ENCODE peak calls at places on chromosome 2, in five cellular contexts. One of them, this sample, is unnamed.

GRCh38 chr2:6993230-6993640 is 76.0 kb downstream of the RNF144A start:
- DNase-seq in K562: no peak
- DNase-seq in HepG2: no peak
- DNase-seq in A549: no peak
- DNase-seq in GM12878: no peak
- DNase-seq in this sample: no peak

GRCh38 chr2:39837856-39838453 is 58.9 kb upstream of the THUMPD2 start:
- DNase-seq in K562: peak
- DNase-seq in HepG2: peak
- DNase-seq in A549: peak
- DNase-seq in GM12878: peak
- DNase-seq in this sample: peak

GRCh38 chr2:137912358-137912757 is 51.9 kb upstream of the HNMT start:
- DNase-seq in K562: no peak
- DNase-seq in HepG2: no peak
- DNase-seq in A549: no peak
- DNase-seq in GM12878: peak
- DNase-seq in this sample: no peak

GRCh38 chr2:11370377-11371098 is 26.1 kb upstream of the ROCK2 start:
- DNase-seq in K562: no peak
- DNase-seq in HepG2: peak
- DNase-seq in A549: peak
- DNase-seq in GM12878: no peak
- DNase-seq in this sample: no peak

GRCh38 chr2:76163860-76164259 is 453.1 kb upstream of the GCFC2 start:
- DNase-seq in K562: no peak
- DNase-seq in HepG2: no peak
- DNase-seq in A549: no peak
- DNase-seq in GM12878: no peak
- DNase-seq in this sample: no peak

GRCh38 chr2:44778221-44778654 is 163.3 kb upstream of the SIX3 start:
- DNase-seq in K562: no peak
- DNase-seq in HepG2: no peak
- DNase-seq in A549: no peak
- DNase-seq in GM12878: no peak
- DNase-seq in this sample: peak

GRCh38 chr2:142980246-142981068 is 103.0 kb downstream of the KYNU start:
- DNase-seq in K562: no peak
- DNase-seq in HepG2: peak
- DNase-seq in A549: peak
- DNase-seq in GM12878: no peak
- DNase-seq in this sample: peak

GRCh38 chr2:46667945-46668344 is 188.6 kb downstream of the TMEM247 start:
- DNase-seq in K562: no peak
- DNase-seq in HepG2: no peak
- DNase-seq in A549: no peak
- DNase-seq in GM12878: no peak
- DNase-seq in this sample: no peak

GRCh38 chr2:130743278-130743677 is 12.1 kb upstream of the AMER3 start:
- DNase-seq in K562: no peak
- DNase-seq in HepG2: no peak
- DNase-seq in A549: no peak
- DNase-seq in GM12878: no peak
- DNase-seq in this sample: no peak

GRCh38 chr2:161044095-161044874 is 115.9 kb upstream of the TANK start:
- DNase-seq in K562: no peak
- DNase-seq in HepG2: no peak
- DNase-seq in A549: no peak
- DNase-seq in GM12878: no peak
- DNase-seq in this sample: no peak

GRCh38 chr2:221671515-221671914 is 99.4 kb upstream of the EPHA4 start:
- DNase-seq in K562: no peak
- DNase-seq in HepG2: no peak
- DNase-seq in A549: no peak
- DNase-seq in GM12878: no peak
- DNase-seq in this sample: no peak

GRCh38 chr2:72141032-72141645 is 6.5 kb downstream of the CYP26B1 start:
- DNase-seq in K562: no peak
- DNase-seq in HepG2: no peak
- DNase-seq in A549: no peak
- DNase-seq in GM12878: no peak
- DNase-seq in this sample: no peak

GRCh38 chr2:228763600-228763999 is 507.5 kb downstream of the PID1 start:
- DNase-seq in K562: no peak
- DNase-seq in HepG2: no peak
- DNase-seq in A549: no peak
- DNase-seq in GM12878: no peak
- DNase-seq in this sample: no peak

GRCh38 chr2:105933906-105934305 is 189.2 kb downstream of the NCK2 start:
- DNase-seq in K562: no peak
- DNase-seq in HepG2: no peak
- DNase-seq in A549: no peak
- DNase-seq in GM12878: no peak
- DNase-seq in this sample: peak

GRCh38 chr2:54079331-54079730 is 36.1 kb upstream of the ACYP2 start:
- DNase-seq in K562: no peak
- DNase-seq in HepG2: no peak
- DNase-seq in A549: no peak
- DNase-seq in GM12878: no peak
- DNase-seq in this sample: no peak

GRCh38 chr2:170202437-170202836 is 24.5 kb downstream of the MYO3B start:
- DNase-seq in K562: no peak
- DNase-seq in HepG2: no peak
- DNase-seq in A549: no peak
- DNase-seq in GM12878: no peak
- DNase-seq in this sample: no peak

GRCh38 chr2:201644001-201644400 is 698 bp upstream of the TMEM237 start:
- DNase-seq in K562: no peak
- DNase-seq in HepG2: no peak
- DNase-seq in A549: no peak
- DNase-seq in GM12878: no peak
- DNase-seq in this sample: peak

GRCh38 chr2:176251928-176252327 is 17.3 kb upstream of the MTX2 start:
- DNase-seq in K562: no peak
- DNase-seq in HepG2: no peak
- DNase-seq in A549: no peak
- DNase-seq in GM12878: no peak
- DNase-seq in this sample: no peak

GRCh38 chr2:239598011-239598731 is 197.4 kb upstream of the HDAC4 start:
- DNase-seq in K562: no peak
- DNase-seq in HepG2: no peak
- DNase-seq in A549: no peak
- DNase-seq in GM12878: no peak
- DNase-seq in this sample: no peak

GRCh38 chr2:208280933-208281332 is 14.9 kb downstream of the PIKFYVE start:
- DNase-seq in K562: no peak
- DNase-seq in HepG2: no peak
- DNase-seq in A549: no peak
- DNase-seq in GM12878: no peak
- DNase-seq in this sample: no peak

GRCh38 chr2:36404312-36404711 is 48.7 kb downstream of the CRIM1 start:
- DNase-seq in K562: no peak
- DNase-seq in HepG2: no peak
- DNase-seq in A549: no peak
- DNase-seq in GM12878: no peak
- DNase-seq in this sample: no peak

GRCh38 chr2:196481323-196481695 is 158.2 kb upstream of the CCDC150 start:
- DNase-seq in K562: no peak
- DNase-seq in HepG2: no peak
- DNase-seq in A549: no peak
- DNase-seq in GM12878: no peak
- DNase-seq in this sample: no peak

GRCh38 chr2:43402452-43402937 is 176.1 kb upstream of the ZFP36L2 start:
- DNase-seq in K562: no peak
- DNase-seq in HepG2: no peak
- DNase-seq in A549: no peak
- DNase-seq in GM12878: peak
- DNase-seq in this sample: no peak

GRCh38 chr2:235734700-235735205 is 240.9 kb downstream of the AGAP1 start:
- DNase-seq in K562: no peak
- DNase-seq in HepG2: no peak
- DNase-seq in A549: no peak
- DNase-seq in GM12878: no peak
- DNase-seq in this sample: no peak

GRCh38 chr2:231037202-231037730 is at the start of gene C2orf72:
- DNase-seq in K562: peak
- DNase-seq in HepG2: no peak
- DNase-seq in A549: peak
- DNase-seq in GM12878: no peak
- DNase-seq in this sample: peak

GRCh38 chr2:39065616-39066015 is 55.2 kb downstream of the SOS1 start:
- DNase-seq in K562: no peak
- DNase-seq in HepG2: no peak
- DNase-seq in A549: no peak
- DNase-seq in GM12878: no peak
- DNase-seq in this sample: no peak

GRCh38 chr2:85111819-85112281 is 21.3 kb upstream of the TCF7L1 start:
- DNase-seq in K562: no peak
- DNase-seq in HepG2: no peak
- DNase-seq in A549: no peak
- DNase-seq in GM12878: no peak
- DNase-seq in this sample: no peak

GRCh38 chr2:175004980-175005832 is at the start of gene CHN1:
- DNase-seq in K562: peak
- DNase-seq in HepG2: peak
- DNase-seq in A549: peak
- DNase-seq in GM12878: no peak
- DNase-seq in this sample: peak

GRCh38 chr2:118250463-118250862 is 162.2 kb downstream of the INSIG2 start:
- DNase-seq in K562: no peak
- DNase-seq in HepG2: peak
- DNase-seq in A549: no peak
- DNase-seq in GM12878: no peak
- DNase-seq in this sample: no peak

GRCh38 chr2:240619506-240620148 is 5.7 kb upstream of the GPR35 start:
- DNase-seq in K562: no peak
- DNase-seq in HepG2: no peak
- DNase-seq in A549: no peak
- DNase-seq in GM12878: no peak
- DNase-seq in this sample: no peak

GRCh38 chr2:164784376-164784775 is 57.2 kb downstream of the COBLL1 start:
- DNase-seq in K562: no peak
- DNase-seq in HepG2: no peak
- DNase-seq in A549: no peak
- DNase-seq in GM12878: no peak
- DNase-seq in this sample: peak
- TF ChIP-seq JUNB in K562: no peak
- TF ChIP-seq JUNB in HepG2: no peak
- TF ChIP-seq JUNB in A549: no peak
- TF ChIP-seq JUNB in GM12878: no peak
- TF ChIP-seq JUNB in this sample: no peak

DNA sequence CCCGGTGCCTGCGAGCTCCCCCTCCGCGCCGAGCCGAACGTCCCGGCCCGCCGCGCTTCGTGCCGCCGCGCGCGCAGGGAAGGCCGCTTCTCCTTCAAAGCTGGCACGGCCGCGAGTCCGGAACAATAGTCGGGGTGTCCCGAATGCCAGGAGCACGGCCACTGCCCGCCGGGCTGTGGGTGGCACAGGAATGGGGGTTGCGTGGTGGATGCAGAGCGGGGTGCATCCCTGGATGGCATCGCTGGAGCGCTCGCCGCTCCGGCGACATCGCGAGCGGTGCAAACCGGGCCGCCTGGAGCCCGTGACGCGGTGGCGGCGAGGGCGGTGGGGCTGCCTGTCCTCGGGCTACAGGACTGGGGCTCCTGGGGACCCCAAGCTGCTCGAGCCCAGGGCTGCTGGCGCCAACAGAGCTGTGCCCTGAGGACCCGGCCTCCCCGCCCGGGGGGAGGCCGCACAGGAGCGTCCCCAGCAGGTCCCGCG is 1.1 kb upstream of the SATB2 start:
- DNase-seq in K562: no peak
- DNase-seq in HepG2: no peak
- DNase-seq in A549: no peak
- DNase-seq in GM12878: no peak
- DNase-seq in this sample: peak
- TF ChIP-seq JUNB in K562: no peak
- TF ChIP-seq JUNB in HepG2: no peak
- TF ChIP-seq JUNB in A549: no peak
- TF ChIP-seq JUNB in GM12878: no peak
- TF ChIP-seq JUNB in this sample: no peak

GRCh38 chr2:16184341-16184890 is 244.1 kb downstream of the MYCN start:
- DNase-seq in K562: no peak
- DNase-seq in HepG2: no peak
- DNase-seq in A549: no peak
- DNase-seq in GM12878: no peak
- DNase-seq in this sample: no peak

GRCh38 chr2:16184945-16185660 is 244.8 kb downstream of the MYCN start:
- DNase-seq in K562: no peak
- DNase-seq in HepG2: no peak
- DNase-seq in A549: no peak
- DNase-seq in GM12878: no peak
- DNase-seq in this sample: peak

GRCh38 chr2:16181741-16182090 is 241.4 kb downstream of the MYCN start:
- DNase-seq in K562: no peak
- DNase-seq in HepG2: no peak
- DNase-seq in A549: no peak
- DNase-seq in GM12878: no peak
- DNase-seq in this sample: no peak

GRCh38 chr2:16182841-16183240 is 242.5 kb downstream of the MYCN start:
- DNase-seq in K562: no peak
- DNase-seq in HepG2: no peak
- DNase-seq in A549: no peak
- DNase-seq in GM12878: no peak
- DNase-seq in this sample: no peak

DNA sequence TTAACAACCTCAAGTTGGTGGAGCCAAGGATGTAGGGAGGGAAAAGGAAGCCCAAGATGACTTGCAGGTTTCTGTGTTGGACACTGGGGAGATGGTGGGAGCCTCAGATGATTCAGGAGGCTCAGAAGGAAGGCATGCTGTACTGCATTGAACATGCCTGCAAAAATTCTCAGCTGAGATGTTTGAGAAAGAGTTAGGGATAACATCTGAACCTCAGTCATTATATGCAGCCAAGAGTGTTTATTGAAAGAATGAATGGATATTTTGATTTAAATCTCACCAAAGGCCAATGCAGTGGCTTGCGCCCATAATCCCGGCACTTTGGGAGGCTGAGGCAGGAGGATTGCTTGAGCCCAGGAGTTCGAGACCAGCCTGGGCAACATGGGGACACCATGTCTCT is 243.0 kb downstream of the MYCN start:
- DNase-seq in K562: no peak
- DNase-seq in HepG2: no peak
- DNase-seq in A549: no peak
- DNase-seq in GM12878: no peak
- DNase-seq in this sample: no peak
- TF ChIP-seq JUNB in K562: no peak
- TF ChIP-seq JUNB in HepG2: no peak
- TF ChIP-seq JUNB in A549: no peak
- TF ChIP-seq JUNB in GM12878: no peak
- TF ChIP-seq JUNB in this sample: no peak

DNA sequence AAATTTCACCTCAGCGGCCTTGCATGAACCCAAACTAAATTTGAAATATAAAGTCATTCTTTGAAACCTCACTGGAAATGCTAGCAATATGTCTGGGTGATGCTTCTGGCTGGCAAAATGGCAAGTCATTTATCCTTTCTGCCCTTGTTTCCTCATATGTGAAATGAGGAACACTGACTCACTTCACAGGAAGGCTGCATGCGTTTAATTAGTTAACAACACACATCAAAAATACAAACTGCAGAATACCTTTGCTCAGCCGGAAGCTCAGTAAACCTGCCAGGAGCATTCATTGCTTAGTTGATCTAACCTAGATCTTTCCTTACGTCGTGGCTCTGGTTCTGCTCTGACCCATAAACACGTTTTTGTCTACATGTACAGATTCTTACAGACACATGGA is 214.2 kb upstream of the ACVR2A start:
- DNase-seq in K562: no peak
- DNase-seq in HepG2: no peak
- DNase-seq in A549: no peak
- DNase-seq in GM12878: no peak
- DNase-seq in this sample: no peak
- TF ChIP-seq JUNB in K562: no peak
- TF ChIP-seq JUNB in HepG2: no peak
- TF ChIP-seq JUNB in A549: no peak
- TF ChIP-seq JUNB in GM12878: no peak
- TF ChIP-seq JUNB in this sample: no peak

This sample was measured in GM23338.